ENCODE peak calls at places on chromosomes 1 and 21, in four cellular contexts. Z, L, D and E are unnamed samples.

GRCh38 chr1:169550294-169550693 is 36.0 kb downstream of the F5 start:
- DNase-seq in Z (peak), L (no peak), D (no peak), E (no peak)

GRCh38 chr1:6423321-6423999 is 1.1 kb upstream of the ESPN start:
- DNase-seq in Z (no peak), L (no peak), D (peak), E (no peak)

GRCh38 chr1:185238447-185238846 is 78.6 kb downstream of the IVNS1ABP start:
- DNase-seq in Z (no peak), L (no peak), D (no peak), E (no peak)

GRCh38 chr1:61278966-61279365 is 196.6 kb downstream of the NFIA start:
- DNase-seq in Z (no peak), L (no peak), D (no peak), E (no peak)

GRCh38 chr1:25194576-25195020 is 37.7 kb downstream of the SYF2 start:
- DNase-seq in Z (no peak), L (no peak), D (no peak), E (no peak)

GRCh38 chr1:147725685-147726084 is 34.7 kb downstream of the GJA5 start:
- DNase-seq in Z (no peak), L (no peak), D (no peak), E (no peak)

GRCh38 chr1:159869173-159869572 is 6.7 kb upstream of the VSIG8 start:
- DNase-seq in Z (no peak), L (no peak), D (peak), E (no peak)

GRCh38 chr1:110068646-110069301 is 1.7 kb downstream of the ALX3 start:
- DNase-seq in Z (no peak), L (no peak), D (no peak), E (no peak)

GRCh38 chr1:17567582-17567981 is 28.1 kb downstream of the ARHGEF10L start:
- DNase-seq in Z (no peak), L (no peak), D (no peak), E (no peak)

GRCh38 chr21:41674433-41674832 is 92.4 kb downstream of the RIPK4 start:
- DNase-seq in Z (no peak), L (no peak), D (no peak), E (no peak)

GRCh38 chr1:170267317-170267716 is 121.6 kb downstream of the NTMT2 start:
- DNase-seq in Z (no peak), L (no peak), D (no peak), E (no peak)

GRCh38 chr1:202235856-202236837 is 42.5 kb downstream of the LGR6 start:
- DNase-seq in Z (peak), L (peak), D (peak), E (peak)

GRCh38 chr1:109975718-109976117 is 8.8 kb upstream of the AHCYL1 start:
- DNase-seq in Z (no peak), L (no peak), D (peak), E (peak)

GRCh38 chr1:99527078-99527477 is 118.8 kb upstream of the PALMD start:
- DNase-seq in Z (no peak), L (no peak), D (no peak), E (no peak)
- TF ChIP-seq CTCF in Z (no peak), L (peak), D (peak), E (peak)

GRCh38 chr1:84956655-84957054 is 40.3 kb downstream of the MCOLN2 start:
- DNase-seq in Z (no peak), L (no peak), D (no peak), E (no peak)

GRCh38 chr1:84960371-84960770 is 36.5 kb downstream of the MCOLN2 start:
- DNase-seq in Z (no peak), L (no peak), D (no peak), E (peak)

GRCh38 chr1:84957956-84958355 is 39.0 kb downstream of the MCOLN2 start:
- DNase-seq in Z (no peak), L (no peak), D (no peak), E (no peak)

GRCh38 chr1:84959294-84959693 is 37.6 kb downstream of the MCOLN2 start:
- DNase-seq in Z (no peak), L (no peak), D (no peak), E (no peak)

GRCh38 chr1:84956097-84956496 is 40.8 kb downstream of the MCOLN2 start:
- DNase-seq in Z (no peak), L (no peak), D (no peak), E (no peak)
- TF ChIP-seq CTCF in Z (no peak), L (no peak), D (no peak), E (no peak)

GRCh38 chr21:43934116-43934515 is 69.1 kb downstream of the AGPAT3 start:
- DNase-seq in Z (no peak), L (no peak), D (no peak), E (no peak)
- TF ChIP-seq CTCF in Z (no peak), L (no peak), D (no peak), E (no peak)

GRCh38 chr1:181104790-181105133 is 16.3 kb downstream of the IER5 start:
- DNase-seq in Z (no peak), L (no peak), D (no peak), E (no peak)
- TF ChIP-seq CTCF in Z (no peak), L (no peak), D (peak), E (peak)

DNA sequence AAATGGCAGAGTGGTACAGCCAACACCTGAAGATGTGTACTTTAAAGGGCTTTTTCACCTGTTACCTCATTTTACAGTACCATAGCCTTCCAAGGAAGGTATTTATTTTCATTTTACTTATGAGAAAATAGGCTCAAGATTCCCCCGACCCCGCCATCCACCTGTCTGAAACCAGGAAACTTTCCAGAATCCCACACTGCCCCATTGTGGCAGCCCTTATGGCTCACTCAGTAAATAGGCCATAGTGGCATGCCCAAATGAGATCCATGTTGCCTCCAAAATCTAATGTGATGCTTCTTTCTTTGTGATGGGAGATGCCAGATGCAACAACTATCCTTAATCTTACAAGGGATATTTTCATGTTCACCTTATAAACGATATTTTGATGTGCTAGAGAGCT is 97.8 kb downstream of the EBNA1BP2 start:
- DNase-seq in Z (no peak), L (no peak), D (no peak), E (no peak)
- TF ChIP-seq CTCF in Z (no peak), L (peak), D (peak), E (no peak)

GRCh38 chr1:65309317-65310077 is at the start of gene DNAJC6:
- DNase-seq in Z (peak), L (no peak), D (no peak), E (no peak)
- TF ChIP-seq CTCF in Z (no peak), L (no peak), D (no peak), E (no peak)